ENCODE peak calls at places on chromosomes 7 and 10, in six cellular contexts. U is fibroblast of pulmonary artery, J is Peyer's patch, N is H9, E is OCI-LY7, R is HCT116. K is an unnamed sample.

GRCh38 chr10:89582022-89582421 is 46.6 kb upstream of the SLC16A12 start:
- DNase-seq in R (no peak), E (no peak), U (peak; percentile 12), J (no peak), N (no peak), K (no peak)

GRCh38 chr7:98240961-98241673 is 10.9 kb downstream of the TECPR1 start:
- DNase-seq in J (peak; percentile 29), E (peak; percentile 66), U (peak; percentile 56), N (peak; percentile 64), R (peak; percentile 18), K (peak; percentile 80)

GRCh38 chr10:71397340-71398212 is 856 bp downstream of the CDH23 start:
- DNase-seq in N (no peak), U (no peak), E (no peak), R (no peak), J (no peak), K (no peak)

GRCh38 chr7:84950836-84951235 is 236.0 kb downstream of the SEMA3D start:
- DNase-seq in U (peak; percentile 53), E (no peak), N (no peak), J (no peak), R (no peak), K (no peak)

GRCh38 chr7:106570948-106571418 is 90.0 kb downstream of the CCDC71L start:
- DNase-seq in U (no peak), N (no peak), J (no peak), E (no peak), R (no peak), K (no peak)

GRCh38 chr7:17989546-17989945 is 38.1 kb downstream of the PRPS1L1 start:
- DNase-seq in E (no peak), U (no peak), N (no peak), R (no peak), J (no peak), K (no peak)

GRCh38 chr7:80078159-80078731 is 56.4 kb upstream of the GNAI1 start:
- DNase-seq in N (no peak), R (no peak), U (peak; percentile 36), J (no peak), E (no peak), K (no peak)

GRCh38 chr7:137475966-137476365 is 132.4 kb upstream of the PTN start:
- DNase-seq in R (no peak), U (peak; percentile 17), J (no peak), E (no peak), N (no peak), K (no peak)

GRCh38 chr7:2478800-2479199 is 2.6 kb upstream of the GRIFIN start:
- DNase-seq in U (no peak), E (no peak), R (no peak), J (no peak), N (peak; percentile 24), K (no peak)

GRCh38 chr10:4725917-4726606 is 99.9 kb upstream of the AKR1E2 start:
- DNase-seq in E (no peak), R (peak; percentile 83), U (peak; percentile 82), N (no peak), J (no peak), K (no peak)

DNA sequence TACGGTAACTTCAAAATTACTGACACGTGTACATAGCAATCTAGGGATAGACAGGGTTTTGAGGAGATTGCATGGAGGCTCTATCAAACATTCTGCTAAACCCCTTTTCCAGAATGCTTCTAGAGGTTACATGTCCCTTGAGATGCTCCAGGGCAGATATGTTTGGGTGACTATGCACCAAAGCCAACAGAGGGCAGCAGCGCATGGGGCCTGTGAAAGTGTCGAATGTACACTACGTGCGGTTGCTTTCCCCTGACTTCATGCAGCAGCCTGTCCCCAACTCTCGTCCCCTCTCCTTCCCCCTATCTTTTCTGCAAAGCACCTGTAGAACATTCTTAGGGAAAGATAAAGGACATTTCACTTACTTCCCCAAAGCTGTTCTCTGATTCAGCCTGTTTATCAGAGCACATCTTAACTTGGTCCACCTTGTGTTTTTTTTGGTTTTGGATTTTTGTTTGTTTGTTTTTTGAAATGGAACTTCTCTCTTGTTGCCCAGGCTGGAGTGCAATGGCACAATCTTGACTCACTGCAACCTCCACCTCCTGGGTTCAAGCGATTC is 90.2 kb downstream of the UBE3C start:
- DNase-seq in N (peak; percentile 62), J (no peak), E (peak; percentile 37), R (no peak), U (peak; percentile 45), K (peak; percentile 23)
- TF ChIP-seq CTCF in N (peak; percentile 63), J (peak; percentile 6), E (peak; percentile 72), R (peak; percentile 55), U (peak; percentile 51), K (no peak)

GRCh38 chr10:117318909-117319308 is 56.3 kb downstream of the PDZD8 start:
- DNase-seq in N (no peak), E (no peak), J (no peak), U (peak; percentile 27), R (no peak), K (no peak)
- TF ChIP-seq CTCF in N (peak; percentile 48), E (peak; percentile 74), J (no peak), U (peak; percentile 52), R (peak; percentile 36), K (no peak)

GRCh38 chr10:86363184-86363832 is 3.3 kb downstream of the GRID1 start:
- DNase-seq in E (no peak), N (peak; percentile 71), R (no peak), U (no peak), J (no peak), K (peak; percentile 82)
- TF ChIP-seq CTCF in E (no peak), N (peak; percentile 78), R (no peak), U (no peak), J (peak; percentile 20), K (peak; percentile 52)

GRCh38 chr10:85225311-85225710 is 896.9 kb downstream of the CCSER2 start:
- DNase-seq in N (no peak), J (no peak), U (no peak), E (no peak), R (no peak), K (no peak)

GRCh38 chr10:85224366-85224960 is 896.1 kb downstream of the CCSER2 start:
- DNase-seq in E (no peak), U (no peak), N (no peak), R (no peak), J (no peak), K (no peak)

DNA sequence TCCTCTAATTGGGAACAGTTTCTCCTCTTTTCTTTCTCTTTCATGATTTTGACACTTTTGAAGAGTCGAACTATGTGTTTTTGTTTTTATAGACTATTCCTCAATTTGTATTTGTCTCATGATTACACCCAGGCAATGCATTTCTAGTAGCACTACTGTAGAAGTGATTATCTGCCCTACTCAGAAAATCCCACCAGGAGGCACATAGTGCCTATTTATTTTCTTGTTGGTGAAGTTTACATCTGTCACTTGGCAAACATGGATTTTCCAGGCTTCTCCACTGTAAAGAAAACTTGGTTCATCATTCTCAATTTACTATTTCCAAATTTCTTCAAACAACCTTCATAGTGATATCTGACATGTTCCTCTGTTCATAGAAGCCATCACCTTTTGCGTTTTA is 893.9 kb downstream of the CCSER2 start:
- DNase-seq in U (no peak), R (no peak), E (no peak), N (no peak), J (no peak), K (no peak)
- TF ChIP-seq CTCF in U (no peak), R (no peak), E (no peak), N (no peak), J (no peak), K (no peak)

DNA sequence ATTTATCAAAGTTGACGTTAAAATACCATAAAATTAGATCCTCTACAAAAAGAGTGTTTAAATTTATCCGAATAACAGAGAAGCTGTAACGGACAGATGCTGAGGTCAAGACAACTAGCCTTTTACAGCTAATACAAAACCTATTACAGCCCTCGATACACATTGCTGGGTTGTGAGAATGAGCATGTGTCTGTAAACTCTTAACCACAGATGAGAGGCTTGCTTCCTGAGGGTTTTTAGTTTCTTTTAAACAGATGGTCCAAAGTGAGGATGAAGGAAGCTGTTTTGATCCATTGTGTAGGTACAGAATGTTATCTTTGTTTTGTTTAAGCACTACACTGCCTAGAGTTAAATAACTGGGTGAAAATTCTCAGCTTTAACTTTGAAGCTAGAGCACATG is 578.2 kb downstream of the PARD3 start:
- DNase-seq in U (no peak), J (no peak), N (no peak), E (no peak), R (no peak), K (no peak)
- TF ChIP-seq CTCF in U (no peak), J (no peak), N (no peak), E (no peak), R (no peak), K (no peak)

K was measured in GM20000.